ENCODE peak calls at places on chromosomes 7 and 10, in nine cellular contexts. G is fibroblast of lung, S is PC-9, Z is GM23338, L is hepatocyte, Y is mesenchymal stem cell, Q is HCT116, F is neuronal stem cell, O is OCI-LY7. X is an unnamed sample.

GRCh38 chr7:156423876-156424275 is 216.7 kb upstream of the RNF32 start:
- DNase-seq in G (peak; percentile 2), S (no peak), Z (no peak), L (no peak), Y (no peak), Q (no peak), F (no peak), O (no peak), X (no peak)

GRCh38 chr10:110747609-110748464 is 103.7 kb downstream of the RBM20 start:
- DNase-seq in G (peak; percentile 68), S (no peak), Z (no peak), L (no peak), Y (peak; percentile 8), Q (no peak), F (no peak), O (no peak), X (no peak)

GRCh38 chr7:50431906-50432305 is 18.2 kb downstream of the FIGNL1 start:
- DNase-seq in G (no peak), S (no peak), Z (no peak), L (no peak), Y (no peak), Q (no peak), F (no peak), O (no peak), X (no peak)

GRCh38 chr10:19987931-19988330 is 171.7 kb downstream of the PLXDC2 start:
- DNase-seq in G (no peak), S (no peak), Z (peak; percentile 75), L (no peak), Y (no peak), Q (no peak), F (no peak), O (no peak), X (peak; percentile 31)

GRCh38 chr10:31596765-31597164 is 277.7 kb downstream of the ZEB1 start:
- DNase-seq in G (no peak), S (no peak), Z (no peak), L (no peak), Y (no peak), Q (no peak), F (no peak), O (no peak), X (no peak)

GRCh38 chr10:5168897-5169296 is 16.1 kb downstream of the AKR1C8 start:
- DNase-seq in G (no peak), S (no peak), Z (no peak), L (no peak), Y (no peak), Q (no peak), F (no peak), O (no peak), X (no peak)

GRCh38 chr10:38119038-38119437 is 24.9 kb downstream of the ZNF37A start:
- DNase-seq in G (no peak), S (no peak), Z (no peak), L (no peak), Y (no peak), Q (no peak), F (no peak), O (no peak), X (no peak)

GRCh38 chr7:74453321-74454011 is at the start of gene GTF2IRD1:
- DNase-seq in G (peak; percentile 70), S (peak; percentile 62), Z (peak; percentile 89), L (peak; percentile 90), Y (peak; percentile 80), Q (no peak), F (peak; percentile 70), O (peak; percentile 57), X (peak; percentile 91)

GRCh38 chr7:94205529-94205928 is 189.2 kb upstream of the COL1A2 start:
- DNase-seq in G (no peak), S (no peak), Z (no peak), L (no peak), Y (peak; percentile 20), Q (no peak), F (no peak), O (no peak), X (no peak)

GRCh38 chr10:30709229-30709628 is 79.7 kb upstream of the LYZL2 start:
- DNase-seq in G (no peak), S (no peak), Z (peak; percentile 41), L (no peak), Y (no peak), Q (no peak), F (no peak), O (peak; percentile 36), X (no peak)

GRCh38 chr7:47326220-47326619 is 255.7 kb downstream of the TNS3 start:
- DNase-seq in G (peak; percentile 92), S (no peak), Z (peak; percentile 40), L (peak; percentile 68), Y (peak; percentile 88), Q (no peak), F (no peak), O (no peak), X (peak; percentile 20)

GRCh38 chr10:42933454-42934340 is 143.2 kb upstream of the RET start:
- DNase-seq in G (peak; percentile 0), S (no peak), Z (peak; percentile 69), L (peak; percentile 44), Y (no peak), Q (no peak), F (no peak), O (no peak), X (peak; percentile 73)

GRCh38 chr7:136302049-136302448 is 324.9 kb upstream of the MTPN start:
- DNase-seq in G (no peak), S (no peak), Z (no peak), L (no peak), Y (no peak), Q (no peak), F (no peak), O (no peak), X (no peak)

GRCh38 chr10:125057158-125058001 is 103.0 kb downstream of the CTBP2 start:
- DNase-seq in G (peak; percentile 94), S (no peak), Z (no peak), L (peak; percentile 57), Y (peak; percentile 98), Q (no peak), F (peak; percentile 96), O (peak; percentile 20), X (peak; percentile 97)

GRCh38 chr10:58807631-58808024 is 295.0 kb downstream of the BICC1 start:
- DNase-seq in G (peak; percentile 53), S (no peak), Z (no peak), L (no peak), Y (no peak), Q (no peak), F (no peak), O (no peak), X (no peak)

GRCh38 chr7:34121366-34121765 is 216.0 kb downstream of the BMPER start:
- DNase-seq in G (no peak), S (no peak), Z (no peak), L (no peak), Y (peak; percentile 26), Q (no peak), F (no peak), O (no peak), X (no peak)

DNA sequence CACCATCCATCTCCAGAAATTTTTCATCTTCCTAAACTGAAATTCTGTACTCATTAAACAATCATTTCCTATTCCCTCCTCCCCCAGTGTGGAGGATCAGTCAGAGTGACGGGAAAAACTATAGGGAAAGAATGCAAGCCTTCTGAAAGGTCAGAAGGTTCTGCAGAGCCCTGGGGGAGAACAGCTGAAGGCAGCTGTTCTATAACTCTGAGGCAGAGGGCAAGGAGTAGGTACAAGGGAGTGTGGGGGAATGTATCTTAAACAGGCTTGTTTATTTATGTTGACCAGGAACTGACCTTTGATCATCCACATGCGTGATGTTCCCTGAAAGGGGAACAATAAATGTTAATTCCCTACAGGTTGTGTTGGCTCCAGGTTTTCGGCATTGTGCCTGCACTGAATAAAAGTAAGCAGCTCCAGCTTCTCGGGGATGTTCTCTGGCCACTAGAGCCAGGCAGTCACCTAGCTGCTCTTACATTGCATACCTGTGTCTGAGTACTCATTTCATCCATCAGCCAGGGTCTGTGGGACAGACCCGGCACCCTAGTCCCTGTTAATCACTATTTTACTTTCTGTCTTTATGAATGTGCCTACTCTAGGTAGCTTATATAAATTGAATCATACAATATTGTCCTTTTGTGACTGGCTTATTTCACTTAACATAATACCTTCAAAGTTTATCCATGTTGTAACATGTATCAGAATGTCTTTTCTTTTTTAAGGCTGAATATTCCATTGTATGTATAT is 5.8 kb downstream of the IFIT1 start:
- DNase-seq in G (no peak), S (no peak), Z (no peak), L (no peak), Y (peak; percentile 82), Q (no peak), F (no peak), O (no peak), X (no peak)
- H3K36me3 ChIP-seq in G (no peaks in the 10 kb centered on the region), S (no peaks in the 10 kb centered on the region), Z (no peaks in the 10 kb centered on the region), L (no peaks in the 10 kb centered on the region), Y (peaks cover 44% of the 10 kb centered on the region), Q (no peaks in the 10 kb centered on the region), F (no peaks in the 10 kb centered on the region), O (no peaks in the 10 kb centered on the region), X (no peaks in the 10 kb centered on the region)

DNA sequence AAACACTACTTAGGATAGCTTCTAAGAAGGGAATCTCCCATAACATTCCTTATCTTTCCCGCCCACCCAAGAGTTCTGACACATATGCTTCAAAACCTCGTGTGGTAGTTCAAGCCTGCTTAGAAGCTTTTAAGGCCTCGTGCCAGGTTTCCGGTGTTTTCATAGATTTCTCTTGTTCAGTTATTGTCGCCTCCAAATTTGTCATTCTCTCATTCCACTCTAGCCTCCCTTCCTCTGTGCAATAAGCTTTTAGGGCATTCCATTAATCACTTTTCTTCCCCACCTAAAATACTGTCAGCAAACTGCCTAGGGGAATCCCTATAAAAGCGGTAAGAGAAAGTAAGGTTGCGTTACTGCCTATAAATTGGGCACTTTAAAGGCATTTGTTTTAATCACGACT is 718 bp upstream of the BPGM start:
- DNase-seq in G (peak; percentile 67), S (no peak), Z (peak; percentile 6), L (peak; percentile 31), Y (peak; percentile 59), Q (no peak), F (no peak), O (peak; percentile 39), X (no peak)
- H2AFZ ChIP-seq in G (peak overlapping the region; percentile 61), S (peak overlapping the region; percentile 83), Z (peak overlapping the region; percentile 21), L (peak overlapping the region; percentile 44), Y (peak overlapping the region; percentile 21), Q (peak overlapping the region; percentile 88), F (peak overlapping the region; percentile 80), O (peak overlapping the region; percentile 78), X (peak overlapping the region; percentile 86)

GRCh38 chr10:78035933-78036583 is 2.4 kb downstream of the RPS24 start:
- DNase-seq in G (no peak), S (no peak), Z (no peak), L (no peak), Y (peak; percentile 36), Q (no peak), F (no peak), O (no peak), X (no peak)
- H3K36me3 ChIP-seq in G (peaks cover 27% of the 10 kb centered on the region), S (peaks cover 67% of the 10 kb centered on the region), Z (peaks cover 53% of the 10 kb centered on the region), L (no peaks in the 10 kb centered on the region), Y (peaks cover 62% of the 10 kb centered on the region), Q (peaks cover 61% of the 10 kb centered on the region), F (peaks cover 67% of the 10 kb centered on the region), O (peaks cover 70% of the 10 kb centered on the region), X (peaks cover 41% of the 10 kb centered on the region)

DNA sequence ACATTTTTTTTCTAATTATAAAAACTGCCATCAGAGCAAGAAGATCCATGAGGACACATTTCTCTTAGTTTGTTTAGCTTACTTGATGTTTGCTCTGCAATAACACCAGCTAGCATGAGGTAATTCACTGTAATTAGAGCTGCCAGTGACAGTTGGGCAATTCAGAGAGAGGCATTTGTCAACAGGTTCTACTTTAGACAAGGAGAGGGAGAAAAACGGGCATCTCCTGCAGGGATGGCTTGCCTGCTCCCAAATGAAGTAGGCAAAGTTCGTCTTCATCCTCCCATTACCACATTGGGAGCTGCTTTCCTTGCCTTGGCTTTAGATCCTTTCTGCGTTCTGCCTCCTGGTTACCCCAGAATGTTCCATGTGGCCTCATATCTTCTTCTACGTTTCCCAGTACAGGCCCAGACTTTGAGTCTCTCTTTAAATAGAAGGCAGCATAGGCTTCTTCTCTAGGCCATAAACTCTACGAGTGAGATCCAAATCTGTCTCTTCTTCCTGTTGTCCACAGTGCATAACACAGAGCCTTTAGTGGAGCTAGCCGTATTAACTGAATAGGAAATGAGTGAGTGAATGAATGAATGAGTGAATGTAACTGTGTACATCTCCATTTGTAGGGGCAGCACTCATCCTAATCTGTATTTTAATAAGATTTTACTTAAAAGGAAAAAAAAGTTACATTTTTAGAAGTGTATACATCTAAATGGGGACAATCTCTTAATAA is 21.2 kb downstream of the ASB15 start:
- DNase-seq in G (no peak), S (no peak), Z (no peak), L (peak; percentile 55), Y (peak; percentile 74), Q (no peak), F (no peak), O (no peak), X (no peak)
- H2AFZ ChIP-seq in G (no peak overlapping the region), S (no peak overlapping the region), Z (peak overlapping the region; percentile 52), L (no peak overlapping the region), Y (peak overlapping the region; percentile 58), Q (no peak overlapping the region), F (no peak overlapping the region), O (no peak overlapping the region), X (peak overlapping the region; percentile 18)